ENCODE peak calls at places on chromosomes 11 and 22, in five cellular contexts. A is activated gamma-delta T cell treated with Interleukin-2 at 50 U/mL for 16 hours, R is Peyer's patch, D is B cell, M is pulmonary artery endothelial cell. P is an unnamed sample.
A peak's percentile ranks its signal among the peaks of the same experiment; 100 is the strongest.

GRCh38 chr11:62839050-62840015 is at the start of gene WDR74:
- DNase-seq in A (peak; percentile 87), R (peak; percentile 95), D (peak; percentile 94), M (peak; percentile 77), P (peak; percentile 94)

GRCh38 chr11:45058344-45058743 is 88.1 kb upstream of the PRDM11 start:
- DNase-seq in A (no peak), R (no peak), D (no peak), M (no peak), P (no peak)

GRCh38 chr11:95676280-95676679 is 113.3 kb downstream of the FAM76B start:
- DNase-seq in A (no peak), R (no peak), D (no peak), M (no peak), P (no peak)

GRCh38 chr11:82944198-82944597 is 42.7 kb downstream of the DDIAS start:
- DNase-seq in A (no peak), R (no peak), D (no peak), M (no peak), P (no peak)

GRCh38 chr11:128587415-128587814 is at the start of gene ETS1:
- DNase-seq in A (no peak), R (no peak), D (no peak), M (no peak), P (no peak)

GRCh38 chr11:36148701-36149100 is 140.5 kb downstream of the COMMD9 start:
- DNase-seq in A (no peak), R (no peak), D (no peak), M (no peak), P (no peak)

GRCh38 chr11:43576834-43577521 is 103.6 kb upstream of the HSD17B12 start:
- DNase-seq in A (no peak), R (no peak), D (peak; percentile 24), M (no peak), P (peak; percentile 83)

GRCh38 chr22:45484742-45485141 is 17.9 kb upstream of the FBLN1 start:
- DNase-seq in A (no peak), R (no peak), D (no peak), M (no peak), P (no peak)

GRCh38 chr11:74288161-74288560 is 23.3 kb downstream of the P4HA3 start:
- DNase-seq in A (no peak), R (no peak), D (no peak), M (peak; percentile 80), P (no peak)

GRCh38 chr11:67997460-67997921 is 6.4 kb downstream of the UNC93B1 start:
- DNase-seq in A (no peak), R (peak; percentile 56), D (peak; percentile 11), M (no peak), P (no peak)

GRCh38 chr22:33116846-33117547 is 58.8 kb upstream of the SYN3 start:
- DNase-seq in A (no peak), R (no peak), D (no peak), M (no peak), P (no peak)

GRCh38 chr11:67539588-67539987 is 16.3 kb upstream of the CABP2 start:
- DNase-seq in A (no peak), R (no peak), D (no peak), M (no peak), P (no peak)

GRCh38 chr11:33552756-33553155 is 147.9 kb downstream of the C11orf91 start:
- DNase-seq in A (no peak), R (no peak), D (no peak), M (peak; percentile 27), P (no peak)

GRCh38 chr11:272931-273198 is 5.3 kb upstream of the NLRP6 start:
- DNase-seq in A (no peak), R (no peak), D (no peak), M (no peak), P (no peak)

GRCh38 chr11:11608783-11609232 is 13.0 kb downstream of the GALNT18 start:
- DNase-seq in A (no peak), R (no peak), D (no peak), M (no peak), P (no peak)

P was measured in osteocyte.